ENCODE peak calls at places on chromosomes 6 and 20, in five cellular contexts. One of them, this sample, is unnamed.

GRCh38 chr20:9353180-9353915 is 161.0 kb upstream of the LAMP5 start:
- DNase-seq in H9: no peak
- DNase-seq in IMR-90: no peak
- DNase-seq in mesenchymal stem cell: peak; percentile 26
- DNase-seq in mesendoderm: no peak
- DNase-seq in this sample: no peak

GRCh38 chr6:12081776-12082175 is 69.7 kb downstream of the HIVEP1 start:
- DNase-seq in H9: no peak
- DNase-seq in IMR-90: no peak
- DNase-seq in mesenchymal stem cell: no peak
- DNase-seq in mesendoderm: no peak
- DNase-seq in this sample: no peak

GRCh38 chr6:109770779-109771178 is 79.7 kb downstream of the FIG4 start:
- DNase-seq in H9: no peak
- DNase-seq in IMR-90: no peak
- DNase-seq in mesenchymal stem cell: no peak
- DNase-seq in mesendoderm: peak; percentile 72
- DNase-seq in this sample: no peak

GRCh38 chr6:113645576-113645970 is 211.6 kb upstream of the MARCKS start:
- DNase-seq in H9: no peak
- DNase-seq in IMR-90: peak; percentile 97
- DNase-seq in mesenchymal stem cell: peak; percentile 79
- DNase-seq in mesendoderm: no peak
- DNase-seq in this sample: no peak

GRCh38 chr6:252775-253526 is 39.3 kb upstream of the DUSP22 start:
- DNase-seq in H9: no peak
- DNase-seq in IMR-90: no peak
- DNase-seq in mesenchymal stem cell: no peak
- DNase-seq in mesendoderm: no peak
- DNase-seq in this sample: no peak

GRCh38 chr6:131015630-131016263 is 47.3 kb downstream of the EPB41L2 start:
- DNase-seq in H9: no peak
- DNase-seq in IMR-90: peak; percentile 59
- DNase-seq in mesenchymal stem cell: peak; percentile 58
- DNase-seq in mesendoderm: no peak
- DNase-seq in this sample: no peak

GRCh38 chr6:37696220-37696840 is 1.4 kb downstream of the MDGA1 start:
- DNase-seq in H9: peak; percentile 41
- DNase-seq in IMR-90: peak; percentile 49
- DNase-seq in mesenchymal stem cell: peak; percentile 54
- DNase-seq in mesendoderm: no peak
- DNase-seq in this sample: no peak

GRCh38 chr20:35270021-35270902 is 7.7 kb downstream of the MMP24OS start:
- DNase-seq in H9: no peak
- DNase-seq in IMR-90: no peak
- DNase-seq in mesenchymal stem cell: no peak
- DNase-seq in mesendoderm: peak; percentile 66
- DNase-seq in this sample: no peak

GRCh38 chr6:153231048-153231635 is 100.1 kb upstream of the RGS17 start:
- DNase-seq in H9: peak; percentile 76
- DNase-seq in IMR-90: peak; percentile 12
- DNase-seq in mesenchymal stem cell: peak; percentile 47
- DNase-seq in mesendoderm: peak; percentile 63
- DNase-seq in this sample: peak; percentile 59

GRCh38 chr6:43176423-43176786 is 5.3 kb downstream of the SRF start:
- DNase-seq in H9: no peak
- DNase-seq in IMR-90: no peak
- DNase-seq in mesenchymal stem cell: no peak
- DNase-seq in mesendoderm: no peak
- DNase-seq in this sample: no peak

GRCh38 chr6:170134077-170135040 is 156.5 kb downstream of the DLL1 start:
- DNase-seq in H9: no peak
- DNase-seq in IMR-90: no peak
- DNase-seq in mesenchymal stem cell: no peak
- DNase-seq in mesendoderm: no peak
- DNase-seq in this sample: peak; percentile 31

GRCh38 chr6:7262037-7262461 is 51.0 kb downstream of the SSR1 start:
- DNase-seq in H9: peak; percentile 97
- DNase-seq in IMR-90: no peak
- DNase-seq in mesenchymal stem cell: no peak
- DNase-seq in mesendoderm: peak; percentile 82
- DNase-seq in this sample: no peak
- H2AK5ac ChIP-seq in H9: no peak overlapping the region
- H2AK5ac ChIP-seq in IMR-90: peak overlapping the region; percentile 82
- H2AK5ac ChIP-seq in mesenchymal stem cell: no peak overlapping the region
- H2AK5ac ChIP-seq in mesendoderm: no peak overlapping the region
- H2AK5ac ChIP-seq in this sample: peak overlapping the region; percentile 89

DNA sequence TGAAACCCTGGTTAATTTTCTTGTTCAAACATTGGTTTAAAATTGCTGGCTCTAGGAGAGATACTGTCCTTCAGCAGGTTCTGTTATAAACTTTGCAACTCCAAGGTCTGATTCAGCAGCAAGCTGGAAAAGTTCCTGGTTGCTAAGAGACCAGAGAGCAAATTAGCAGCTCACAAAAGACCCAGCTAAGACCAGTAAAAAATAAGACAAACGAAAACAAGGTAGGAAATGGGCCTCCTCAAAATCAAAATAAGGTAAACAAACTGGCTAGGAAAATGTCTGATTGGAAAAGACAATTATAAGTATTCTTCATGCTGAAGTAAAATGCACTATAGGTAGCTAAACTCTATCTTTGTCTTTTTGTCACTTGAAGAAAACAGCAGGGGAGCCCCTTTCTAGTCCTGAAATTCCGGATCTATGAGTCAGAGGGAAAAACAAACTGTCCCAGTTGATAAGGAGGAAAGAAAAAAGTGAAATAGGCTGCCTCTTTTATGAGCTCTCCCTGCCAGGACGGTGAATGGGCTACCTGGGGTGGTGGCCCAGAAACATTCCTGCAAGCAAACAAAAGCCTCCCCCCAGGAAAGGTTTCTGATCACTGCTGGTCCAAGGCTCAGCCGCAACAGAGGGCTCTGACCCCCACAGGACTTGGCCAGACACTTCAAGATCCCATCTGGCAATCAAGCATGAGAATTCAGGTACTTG is 41.6 kb downstream of the UNC5CL start:
- DNase-seq in H9: peak; percentile 88
- DNase-seq in IMR-90: peak; percentile 78
- DNase-seq in mesenchymal stem cell: peak; percentile 88
- DNase-seq in mesendoderm: peak; percentile 99
- DNase-seq in this sample: peak; percentile 82
- H2AK5ac ChIP-seq in H9: no peak overlapping the region
- H2AK5ac ChIP-seq in IMR-90: no peak overlapping the region
- H2AK5ac ChIP-seq in mesenchymal stem cell: no peak overlapping the region
- H2AK5ac ChIP-seq in mesendoderm: no peak overlapping the region
- H2AK5ac ChIP-seq in this sample: no peak overlapping the region

GRCh38 chr20:46789339-46789984 is 80.0 kb downstream of the SLC2A10 start:
- DNase-seq in H9: no peak
- DNase-seq in IMR-90: no peak
- DNase-seq in mesenchymal stem cell: no peak
- DNase-seq in mesendoderm: no peak
- DNase-seq in this sample: no peak

GRCh38 chr20:46785958-46786357 is 76.5 kb downstream of the SLC2A10 start:
- DNase-seq in H9: no peak
- DNase-seq in IMR-90: no peak
- DNase-seq in mesenchymal stem cell: no peak
- DNase-seq in mesendoderm: no peak
- DNase-seq in this sample: no peak

GRCh38 chr20:46787986-46788762 is 78.7 kb downstream of the SLC2A10 start:
- DNase-seq in H9: no peak
- DNase-seq in IMR-90: no peak
- DNase-seq in mesenchymal stem cell: no peak
- DNase-seq in mesendoderm: no peak
- DNase-seq in this sample: no peak

GRCh38 chr20:46784450-46785127 is 75.1 kb downstream of the SLC2A10 start:
- DNase-seq in H9: no peak
- DNase-seq in IMR-90: peak; percentile 63
- DNase-seq in mesenchymal stem cell: no peak
- DNase-seq in mesendoderm: no peak
- DNase-seq in this sample: no peak

GRCh38 chr20:46786566-46786965 is 77.1 kb downstream of the SLC2A10 start:
- DNase-seq in H9: no peak
- DNase-seq in IMR-90: no peak
- DNase-seq in mesenchymal stem cell: no peak
- DNase-seq in mesendoderm: no peak
- DNase-seq in this sample: no peak
- H2AK5ac ChIP-seq in H9: no peak overlapping the region
- H2AK5ac ChIP-seq in IMR-90: no peak overlapping the region
- H2AK5ac ChIP-seq in mesenchymal stem cell: no peak overlapping the region
- H2AK5ac ChIP-seq in mesendoderm: no peak overlapping the region
- H2AK5ac ChIP-seq in this sample: no peak overlapping the region

DNA sequence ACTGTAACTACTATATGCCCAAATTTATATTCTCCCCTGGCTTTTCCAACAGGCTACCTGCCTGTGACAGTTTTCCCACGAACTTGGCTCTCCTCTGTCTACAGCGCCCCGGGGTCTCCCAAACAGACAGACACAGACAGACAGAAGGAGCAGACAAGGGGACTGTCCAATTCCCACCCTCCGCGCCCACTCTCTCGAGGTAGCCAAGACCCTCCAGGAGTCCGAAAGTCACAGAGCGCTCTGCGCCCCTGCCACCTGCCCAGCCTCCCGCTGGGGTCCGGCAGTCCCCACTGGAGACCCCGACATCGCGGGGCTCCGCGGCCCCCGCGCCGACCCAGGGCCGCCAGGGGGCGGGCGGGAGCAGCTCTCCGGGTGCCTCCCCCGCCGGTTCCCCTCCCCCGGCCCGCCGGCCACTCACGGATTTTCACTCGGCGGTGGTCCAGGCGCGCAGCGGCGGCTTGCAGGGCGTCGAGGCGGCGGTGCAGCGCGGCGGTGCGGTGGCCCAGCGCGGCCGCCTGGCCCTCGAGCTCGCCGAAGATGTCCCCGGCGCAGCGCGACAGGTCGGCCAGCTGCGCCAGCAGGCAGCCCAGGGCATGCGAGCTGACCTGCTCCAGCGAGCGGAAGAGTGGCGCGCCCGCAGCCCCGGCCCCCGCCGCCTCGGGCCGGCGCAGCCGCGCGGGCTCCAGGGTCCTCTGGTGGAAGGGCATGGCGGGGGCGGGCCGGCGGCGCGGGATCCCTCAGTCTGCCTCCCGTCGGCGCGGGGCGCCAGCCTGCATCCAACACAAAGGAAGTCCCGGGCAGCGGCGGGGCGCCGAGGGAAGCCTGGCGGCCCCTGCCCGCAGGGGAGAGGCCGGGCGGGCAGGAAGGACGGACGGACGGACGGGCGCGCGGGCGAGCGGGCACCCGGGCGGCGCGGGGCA is 81.3 kb upstream of the CCDC28A start:
- DNase-seq in H9: peak; percentile 65
- DNase-seq in IMR-90: peak; percentile 50
- DNase-seq in mesenchymal stem cell: peak; percentile 71
- DNase-seq in mesendoderm: peak; percentile 65
- DNase-seq in this sample: peak; percentile 72
- H2AK5ac ChIP-seq in H9: no peak overlapping the region
- H2AK5ac ChIP-seq in IMR-90: no peak overlapping the region
- H2AK5ac ChIP-seq in mesenchymal stem cell: no peak overlapping the region
- H2AK5ac ChIP-seq in mesendoderm: no peak overlapping the region
- H2AK5ac ChIP-seq in this sample: peak overlapping the region; percentile 94

GRCh38 chr6:107513214-107513613 is 23.3 kb downstream of the SOBP start:
- DNase-seq in H9: no peak
- DNase-seq in IMR-90: no peak
- DNase-seq in mesenchymal stem cell: no peak
- DNase-seq in mesendoderm: no peak
- DNase-seq in this sample: no peak

GRCh38 chr6:107509506-107509905 is 19.6 kb downstream of the SOBP start:
- DNase-seq in H9: no peak
- DNase-seq in IMR-90: peak; percentile 45
- DNase-seq in mesenchymal stem cell: no peak
- DNase-seq in mesendoderm: peak; percentile 14
- DNase-seq in this sample: no peak

GRCh38 chr6:107506145-107506544 is 16.2 kb downstream of the SOBP start:
- DNase-seq in H9: no peak
- DNase-seq in IMR-90: no peak
- DNase-seq in mesenchymal stem cell: no peak
- DNase-seq in mesendoderm: no peak
- DNase-seq in this sample: no peak

GRCh38 chr6:107511410-107512070 is 21.6 kb downstream of the SOBP start:
- DNase-seq in H9: no peak
- DNase-seq in IMR-90: no peak
- DNase-seq in mesenchymal stem cell: peak; percentile 48
- DNase-seq in mesendoderm: peak; percentile 79
- DNase-seq in this sample: no peak

GRCh38 chr6:107510108-107510507 is 20.2 kb downstream of the SOBP start:
- DNase-seq in H9: no peak
- DNase-seq in IMR-90: no peak
- DNase-seq in mesenchymal stem cell: no peak
- DNase-seq in mesendoderm: no peak
- DNase-seq in this sample: no peak
- H2AK5ac ChIP-seq in H9: no peak overlapping the region
- H2AK5ac ChIP-seq in IMR-90: no peak overlapping the region
- H2AK5ac ChIP-seq in mesenchymal stem cell: no peak overlapping the region
- H2AK5ac ChIP-seq in mesendoderm: no peak overlapping the region
- H2AK5ac ChIP-seq in this sample: no peak overlapping the region

GRCh38 chr20:2749343-2749950 is 51.0 kb downstream of the CPXM1 start:
- DNase-seq in H9: no peak
- DNase-seq in IMR-90: no peak
- DNase-seq in mesenchymal stem cell: no peak
- DNase-seq in mesendoderm: no peak
- DNase-seq in this sample: no peak

GRCh38 chr20:2751868-2752630 is 48.4 kb downstream of the CPXM1 start:
- DNase-seq in H9: no peak
- DNase-seq in IMR-90: no peak
- DNase-seq in mesenchymal stem cell: no peak
- DNase-seq in mesendoderm: no peak
- DNase-seq in this sample: no peak

GRCh38 chr20:2749951-2750342 is 50.5 kb downstream of the CPXM1 start:
- DNase-seq in H9: no peak
- DNase-seq in IMR-90: no peak
- DNase-seq in mesenchymal stem cell: no peak
- DNase-seq in mesendoderm: no peak
- DNase-seq in this sample: no peak

GRCh38 chr20:2751347-2751867 is 49.0 kb downstream of the CPXM1 start:
- DNase-seq in H9: no peak
- DNase-seq in IMR-90: no peak
- DNase-seq in mesenchymal stem cell: no peak
- DNase-seq in mesendoderm: no peak
- DNase-seq in this sample: no peak

GRCh38 chr20:2750343-2751251 is 49.8 kb downstream of the CPXM1 start:
- DNase-seq in H9: peak; percentile 71
- DNase-seq in IMR-90: peak; percentile 17
- DNase-seq in mesenchymal stem cell: peak; percentile 65
- DNase-seq in mesendoderm: peak; percentile 65
- DNase-seq in this sample: no peak
- H2AK5ac ChIP-seq in H9: no peak overlapping the region
- H2AK5ac ChIP-seq in IMR-90: no peak overlapping the region
- H2AK5ac ChIP-seq in mesenchymal stem cell: no peak overlapping the region
- H2AK5ac ChIP-seq in mesendoderm: no peak overlapping the region
- H2AK5ac ChIP-seq in this sample: no peak overlapping the region

This sample was measured in neuronal stem cell.